ENCODE peak calls at places on chromosomes 4 and X, in four cellular contexts. One of them, this sample, is unnamed.

GRCh38 chrX:99719140-99719539 is 690.9 kb downstream of the PCDH19 start:
- DNase-seq in stimulated activated CD4-positive, alpha-beta T cell treated with anti-CD3 and anti-CD28 coated beads, Interleukin-1b, Interleukin-23, amount 100 ng/mL, for 24 hours: no peak
- DNase-seq in left ventricle myocardium inferior: no peak
- DNase-seq in right cardiac atrium: no peak
- DNase-seq in this sample: no peak

GRCh38 chrX:48854898-48855297 is 19.5 kb upstream of the PCSK1N start:
- DNase-seq in left ventricle myocardium inferior: no peak
- DNase-seq in right cardiac atrium: no peak
- DNase-seq in stimulated activated CD4-positive, alpha-beta T cell treated with anti-CD3 and anti-CD28 coated beads, Interleukin-1b, Interleukin-23, amount 100 ng/mL, for 24 hours: no peak
- DNase-seq in this sample: no peak

GRCh38 chrX:139680356-139680755 is 27.6 kb downstream of the MCF2 start:
- DNase-seq in right cardiac atrium: no peak
- DNase-seq in left ventricle myocardium inferior: no peak
- DNase-seq in stimulated activated CD4-positive, alpha-beta T cell treated with anti-CD3 and anti-CD28 coated beads, Interleukin-1b, Interleukin-23, amount 100 ng/mL, for 24 hours: no peak
- DNase-seq in this sample: no peak

GRCh38 chr4:186551849-186552248 is 3.5 kb downstream of the MTNR1A start:
- DNase-seq in right cardiac atrium: no peak
- DNase-seq in stimulated activated CD4-positive, alpha-beta T cell treated with anti-CD3 and anti-CD28 coated beads, Interleukin-1b, Interleukin-23, amount 100 ng/mL, for 24 hours: no peak
- DNase-seq in left ventricle myocardium inferior: no peak
- DNase-seq in this sample: no peak

GRCh38 chr4:64271601-64272081 is 137.6 kb downstream of the TECRL start:
- DNase-seq in left ventricle myocardium inferior: peak
- DNase-seq in right cardiac atrium: peak
- DNase-seq in stimulated activated CD4-positive, alpha-beta T cell treated with anti-CD3 and anti-CD28 coated beads, Interleukin-1b, Interleukin-23, amount 100 ng/mL, for 24 hours: no peak
- DNase-seq in this sample: no peak

GRCh38 chr4:40046311-40046980 is 10.2 kb upstream of the N4BP2 start:
- DNase-seq in stimulated activated CD4-positive, alpha-beta T cell treated with anti-CD3 and anti-CD28 coated beads, Interleukin-1b, Interleukin-23, amount 100 ng/mL, for 24 hours: peak
- DNase-seq in left ventricle myocardium inferior: no peak
- DNase-seq in right cardiac atrium: no peak
- DNase-seq in this sample: no peak

GRCh38 chrX:107700317-107700774 is 72.0 kb downstream of the PRPS1 start:
- DNase-seq in right cardiac atrium: no peak
- DNase-seq in stimulated activated CD4-positive, alpha-beta T cell treated with anti-CD3 and anti-CD28 coated beads, Interleukin-1b, Interleukin-23, amount 100 ng/mL, for 24 hours: no peak
- DNase-seq in left ventricle myocardium inferior: no peak
- DNase-seq in this sample: no peak

GRCh38 chrX:53704294-53704693 is 17.8 kb upstream of the HUWE1 start:
- DNase-seq in left ventricle myocardium inferior: no peak
- DNase-seq in right cardiac atrium: no peak
- DNase-seq in stimulated activated CD4-positive, alpha-beta T cell treated with anti-CD3 and anti-CD28 coated beads, Interleukin-1b, Interleukin-23, amount 100 ng/mL, for 24 hours: no peak
- DNase-seq in this sample: no peak

GRCh38 chrX:81900522-81900921 is 698.6 kb downstream of the SH3BGRL start:
- DNase-seq in right cardiac atrium: no peak
- DNase-seq in left ventricle myocardium inferior: no peak
- DNase-seq in stimulated activated CD4-positive, alpha-beta T cell treated with anti-CD3 and anti-CD28 coated beads, Interleukin-1b, Interleukin-23, amount 100 ng/mL, for 24 hours: no peak
- DNase-seq in this sample: no peak

GRCh38 chr4:116272336-116272735 is 813.0 kb downstream of the TRAM1L1 start:
- DNase-seq in left ventricle myocardium inferior: no peak
- DNase-seq in stimulated activated CD4-positive, alpha-beta T cell treated with anti-CD3 and anti-CD28 coated beads, Interleukin-1b, Interleukin-23, amount 100 ng/mL, for 24 hours: no peak
- DNase-seq in right cardiac atrium: no peak
- DNase-seq in this sample: no peak

GRCh38 chr4:129167640-129168260 is 71.8 kb downstream of the C4orf33 start:
- DNase-seq in right cardiac atrium: no peak
- DNase-seq in left ventricle myocardium inferior: no peak
- DNase-seq in stimulated activated CD4-positive, alpha-beta T cell treated with anti-CD3 and anti-CD28 coated beads, Interleukin-1b, Interleukin-23, amount 100 ng/mL, for 24 hours: no peak
- DNase-seq in this sample: no peak

GRCh38 chrX:54029543-54030143 is 14.6 kb downstream of the PHF8 start:
- DNase-seq in stimulated activated CD4-positive, alpha-beta T cell treated with anti-CD3 and anti-CD28 coated beads, Interleukin-1b, Interleukin-23, amount 100 ng/mL, for 24 hours: no peak
- DNase-seq in right cardiac atrium: no peak
- DNase-seq in left ventricle myocardium inferior: no peak
- DNase-seq in this sample: no peak

GRCh38 chr4:137310593-137311490 is 221.5 kb downstream of the PCDH18 start:
- DNase-seq in stimulated activated CD4-positive, alpha-beta T cell treated with anti-CD3 and anti-CD28 coated beads, Interleukin-1b, Interleukin-23, amount 100 ng/mL, for 24 hours: no peak
- DNase-seq in right cardiac atrium: no peak
- DNase-seq in left ventricle myocardium inferior: no peak
- DNase-seq in this sample: no peak

GRCh38 chr4:97500423-97500822 is 642.9 kb downstream of the STPG2 start:
- DNase-seq in right cardiac atrium: no peak
- DNase-seq in stimulated activated CD4-positive, alpha-beta T cell treated with anti-CD3 and anti-CD28 coated beads, Interleukin-1b, Interleukin-23, amount 100 ng/mL, for 24 hours: no peak
- DNase-seq in left ventricle myocardium inferior: no peak
- DNase-seq in this sample: no peak

GRCh38 chr4:114132199-114132598 is 152.8 kb upstream of the ARSJ start:
- DNase-seq in stimulated activated CD4-positive, alpha-beta T cell treated with anti-CD3 and anti-CD28 coated beads, Interleukin-1b, Interleukin-23, amount 100 ng/mL, for 24 hours: no peak
- DNase-seq in right cardiac atrium: no peak
- DNase-seq in left ventricle myocardium inferior: no peak
- DNase-seq in this sample: no peak

GRCh38 chrX:861335-861890 is 230.8 kb downstream of the SHOX start:
- DNase-seq in stimulated activated CD4-positive, alpha-beta T cell treated with anti-CD3 and anti-CD28 coated beads, Interleukin-1b, Interleukin-23, amount 100 ng/mL, for 24 hours: no peak
- DNase-seq in right cardiac atrium: no peak
- DNase-seq in left ventricle myocardium inferior: no peak
- DNase-seq in this sample: no peak

GRCh38 chr4:120348521-120348920 is 281.9 kb upstream of the MAD2L1 start:
- DNase-seq in stimulated activated CD4-positive, alpha-beta T cell treated with anti-CD3 and anti-CD28 coated beads, Interleukin-1b, Interleukin-23, amount 100 ng/mL, for 24 hours: no peak
- DNase-seq in right cardiac atrium: no peak
- DNase-seq in left ventricle myocardium inferior: no peak
- DNase-seq in this sample: no peak

GRCh38 chr4:121182296-121182695 is 18.2 kb upstream of the TNIP3 start:
- DNase-seq in stimulated activated CD4-positive, alpha-beta T cell treated with anti-CD3 and anti-CD28 coated beads, Interleukin-1b, Interleukin-23, amount 100 ng/mL, for 24 hours: no peak
- DNase-seq in right cardiac atrium: no peak
- DNase-seq in left ventricle myocardium inferior: no peak
- DNase-seq in this sample: no peak

GRCh38 chr4:10085386-10085785 is 31.2 kb downstream of the WDR1 start:
- DNase-seq in right cardiac atrium: no peak
- DNase-seq in stimulated activated CD4-positive, alpha-beta T cell treated with anti-CD3 and anti-CD28 coated beads, Interleukin-1b, Interleukin-23, amount 100 ng/mL, for 24 hours: no peak
- DNase-seq in left ventricle myocardium inferior: peak
- DNase-seq in this sample: no peak

GRCh38 chr4:184437988-184438774 is 36.2 kb downstream of the IRF2 start:
- DNase-seq in stimulated activated CD4-positive, alpha-beta T cell treated with anti-CD3 and anti-CD28 coated beads, Interleukin-1b, Interleukin-23, amount 100 ng/mL, for 24 hours: no peak
- DNase-seq in left ventricle myocardium inferior: no peak
- DNase-seq in right cardiac atrium: no peak
- DNase-seq in this sample: no peak

GRCh38 chrX:16658284-16658683 is 8.3 kb downstream of the S100G start:
- DNase-seq in stimulated activated CD4-positive, alpha-beta T cell treated with anti-CD3 and anti-CD28 coated beads, Interleukin-1b, Interleukin-23, amount 100 ng/mL, for 24 hours: no peak
- DNase-seq in left ventricle myocardium inferior: no peak
- DNase-seq in right cardiac atrium: no peak
- DNase-seq in this sample: no peak

GRCh38 chr4:168153596-168154440 is 61.5 kb downstream of the ANXA10 start:
- DNase-seq in left ventricle myocardium inferior: peak
- DNase-seq in right cardiac atrium: peak
- DNase-seq in stimulated activated CD4-positive, alpha-beta T cell treated with anti-CD3 and anti-CD28 coated beads, Interleukin-1b, Interleukin-23, amount 100 ng/mL, for 24 hours: peak
- DNase-seq in this sample: no peak

GRCh38 chr4:10031663-10032590 is 10.6 kb upstream of the SLC2A9 start:
- DNase-seq in right cardiac atrium: no peak
- DNase-seq in left ventricle myocardium inferior: no peak
- DNase-seq in stimulated activated CD4-positive, alpha-beta T cell treated with anti-CD3 and anti-CD28 coated beads, Interleukin-1b, Interleukin-23, amount 100 ng/mL, for 24 hours: no peak
- DNase-seq in this sample: no peak

GRCh38 chr4:125481334-125481733 is 166.6 kb downstream of the FAT4 start:
- DNase-seq in left ventricle myocardium inferior: no peak
- DNase-seq in stimulated activated CD4-positive, alpha-beta T cell treated with anti-CD3 and anti-CD28 coated beads, Interleukin-1b, Interleukin-23, amount 100 ng/mL, for 24 hours: no peak
- DNase-seq in right cardiac atrium: no peak
- DNase-seq in this sample: no peak

GRCh38 chr4:6278801-6279197 is 9.1 kb downstream of the WFS1 start:
- DNase-seq in left ventricle myocardium inferior: peak
- DNase-seq in right cardiac atrium: peak
- DNase-seq in stimulated activated CD4-positive, alpha-beta T cell treated with anti-CD3 and anti-CD28 coated beads, Interleukin-1b, Interleukin-23, amount 100 ng/mL, for 24 hours: no peak
- DNase-seq in this sample: no peak

GRCh38 chr4:88030565-88031310 is 23.3 kb downstream of the PKD2 start:
- DNase-seq in right cardiac atrium: no peak
- DNase-seq in left ventricle myocardium inferior: no peak
- DNase-seq in stimulated activated CD4-positive, alpha-beta T cell treated with anti-CD3 and anti-CD28 coated beads, Interleukin-1b, Interleukin-23, amount 100 ng/mL, for 24 hours: no peak
- DNase-seq in this sample: no peak

GRCh38 chrX:149631293-149632165 is at the start of gene TMEM185A:
- DNase-seq in stimulated activated CD4-positive, alpha-beta T cell treated with anti-CD3 and anti-CD28 coated beads, Interleukin-1b, Interleukin-23, amount 100 ng/mL, for 24 hours: peak
- DNase-seq in right cardiac atrium: peak
- DNase-seq in left ventricle myocardium inferior: peak
- DNase-seq in this sample: peak

GRCh38 chrX:120824021-120824420 is 51.6 kb downstream of the CT47B1 start:
- DNase-seq in left ventricle myocardium inferior: no peak
- DNase-seq in right cardiac atrium: no peak
- DNase-seq in stimulated activated CD4-positive, alpha-beta T cell treated with anti-CD3 and anti-CD28 coated beads, Interleukin-1b, Interleukin-23, amount 100 ng/mL, for 24 hours: no peak
- DNase-seq in this sample: no peak

GRCh38 chr4:48341776-48342558 is 638 bp downstream of the SLAIN2 start:
- DNase-seq in stimulated activated CD4-positive, alpha-beta T cell treated with anti-CD3 and anti-CD28 coated beads, Interleukin-1b, Interleukin-23, amount 100 ng/mL, for 24 hours: peak
- DNase-seq in left ventricle myocardium inferior: peak
- DNase-seq in right cardiac atrium: peak
- DNase-seq in this sample: no peak

GRCh38 chrX:153645151-153645550 is 1.9 kb upstream of the DUSP9 start:
- DNase-seq in right cardiac atrium: no peak
- DNase-seq in left ventricle myocardium inferior: no peak
- DNase-seq in stimulated activated CD4-positive, alpha-beta T cell treated with anti-CD3 and anti-CD28 coated beads, Interleukin-1b, Interleukin-23, amount 100 ng/mL, for 24 hours: no peak
- DNase-seq in this sample: no peak